ENCODE peak calls at places on chromosomes 6 and 20, in seven cellular contexts. W, S, M, Y, P, C and Z are unnamed samples.

GRCh38 chr6:128339635-128340436 is 180.6 kb downstream of the PTPRK start:
- DNase-seq in W (no peak), S (no peak), M (no peak), Y (peak), P (no peak), C (no peak), Z (no peak)

GRCh38 chr6:111804627-111805235 is 68.5 kb downstream of the FYN start:
- DNase-seq in W (no peak), S (no peak), M (no peak), Y (no peak), P (no peak), C (peak), Z (no peak)

GRCh38 chr6:27205375-27206278 is 41.9 kb upstream of the PRSS16 start:
- DNase-seq in W (peak), S (no peak), M (no peak), Y (no peak), P (peak), C (peak), Z (no peak)

GRCh38 chr6:79453558-79454042 is 83.6 kb downstream of the LCA5 start:
- DNase-seq in W (no peak), S (no peak), M (no peak), Y (no peak), P (no peak), C (no peak), Z (no peak)

GRCh38 chr6:8589941-8590676 is 154.8 kb upstream of the SLC35B3 start:
- DNase-seq in W (peak), S (no peak), M (peak), Y (no peak), P (peak), C (no peak), Z (no peak)

GRCh38 chr20:18738055-18738454 is 75.5 kb upstream of the SCP2D1 start:
- DNase-seq in W (no peak), S (no peak), M (no peak), Y (no peak), P (no peak), C (peak), Z (no peak)

GRCh38 chr6:33847078-33847477 is 43.3 kb upstream of the MLN start:
- DNase-seq in W (no peak), S (no peak), M (no peak), Y (no peak), P (no peak), C (no peak), Z (no peak)

GRCh38 chr6:3026811-3027626 is 27.3 kb downstream of the NQO2 start:
- DNase-seq in W (no peak), S (no peak), M (no peak), Y (no peak), P (no peak), C (peak), Z (no peak)

GRCh38 chr6:132213732-132214131 is 187.5 kb downstream of the MOXD1 start:
- DNase-seq in W (no peak), S (no peak), M (no peak), Y (no peak), P (no peak), C (no peak), Z (no peak)

GRCh38 chr6:36929152-36929551 is 25.4 kb upstream of the PI16 start:
- DNase-seq in W (no peak), S (no peak), M (no peak), Y (no peak), P (no peak), C (no peak), Z (no peak)

GRCh38 chr20:39849664-39850063 is 839.4 kb downstream of the MAFB start:
- DNase-seq in W (no peak), S (no peak), M (no peak), Y (no peak), P (peak), C (no peak), Z (no peak)

GRCh38 chr20:62316331-62317166 is 13.8 kb downstream of the ADRM1 start:
- DNase-seq in W (no peak), S (no peak), M (no peak), Y (no peak), P (no peak), C (no peak), Z (no peak)

GRCh38 chr6:163725008-163725941 is 310.8 kb downstream of the QKI start:
- DNase-seq in W (no peak), S (no peak), M (no peak), Y (no peak), P (peak), C (no peak), Z (no peak)

GRCh38 chr6:15623282-15624116 is 39.3 kb downstream of the DTNBP1 start:
- DNase-seq in W (peak), S (peak), M (no peak), Y (peak), P (no peak), C (no peak), Z (no peak)

DNA sequence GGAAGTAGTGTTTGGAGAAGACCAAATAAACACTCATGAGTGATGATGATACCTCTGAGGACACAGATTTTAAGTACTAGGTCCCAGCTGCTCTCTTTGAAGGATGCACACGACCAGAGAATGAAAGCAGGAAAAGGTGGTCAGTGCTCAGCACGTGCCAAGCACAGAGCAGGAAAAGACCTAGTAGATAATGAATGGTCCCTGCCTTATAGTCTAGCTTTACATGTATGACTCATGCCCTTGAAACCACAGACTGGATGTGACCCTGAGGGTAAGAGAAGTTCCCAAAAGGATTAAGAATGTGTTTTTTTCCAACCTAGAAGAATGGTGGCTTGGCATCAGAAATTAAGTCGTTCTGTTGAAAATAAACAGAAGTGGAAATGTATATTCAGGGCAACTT is 2.8 kb upstream of the MC3R start:
- DNase-seq in W (no peak), S (no peak), M (no peak), Y (no peak), P (no peak), C (no peak), Z (no peak)
- TF ChIP-seq REST in W (no peak), S (no peak), M (no peak), Y (no peak), P (no peak), C (no peak), Z (no peak)

GRCh38 chr6:158605266-158605878 is 39.2 kb downstream of the DYNLT1 start:
- DNase-seq in W (peak), S (peak), M (peak), Y (peak), P (peak), C (peak), Z (peak)
- TF ChIP-seq REST in W (no peak), S (no peak), M (no peak), Y (no peak), P (no peak), C (no peak), Z (no peak)

GRCh38 chr20:32528905-32529670 is 56.0 kb downstream of the NOL4L start:
- DNase-seq in W (no peak), S (no peak), M (no peak), Y (no peak), P (peak), C (no peak), Z (no peak)

GRCh38 chr20:32526561-32526960 is 58.6 kb downstream of the NOL4L start:
- DNase-seq in W (no peak), S (no peak), M (no peak), Y (no peak), P (no peak), C (no peak), Z (no peak)

GRCh38 chr20:32527052-32527446 is 58.1 kb downstream of the NOL4L start:
- DNase-seq in W (no peak), S (no peak), M (no peak), Y (no peak), P (no peak), C (no peak), Z (no peak)

GRCh38 chr20:32527447-32528055 is 57.6 kb downstream of the NOL4L start:
- DNase-seq in W (no peak), S (no peak), M (no peak), Y (no peak), P (peak), C (no peak), Z (no peak)

GRCh38 chr20:32528291-32528891 is 56.7 kb downstream of the NOL4L start:
- DNase-seq in W (no peak), S (no peak), M (no peak), Y (no peak), P (peak), C (no peak), Z (no peak)
- TF ChIP-seq REST in W (no peak), S (no peak), M (no peak), Y (no peak), P (no peak), C (no peak), Z (no peak)

DNA sequence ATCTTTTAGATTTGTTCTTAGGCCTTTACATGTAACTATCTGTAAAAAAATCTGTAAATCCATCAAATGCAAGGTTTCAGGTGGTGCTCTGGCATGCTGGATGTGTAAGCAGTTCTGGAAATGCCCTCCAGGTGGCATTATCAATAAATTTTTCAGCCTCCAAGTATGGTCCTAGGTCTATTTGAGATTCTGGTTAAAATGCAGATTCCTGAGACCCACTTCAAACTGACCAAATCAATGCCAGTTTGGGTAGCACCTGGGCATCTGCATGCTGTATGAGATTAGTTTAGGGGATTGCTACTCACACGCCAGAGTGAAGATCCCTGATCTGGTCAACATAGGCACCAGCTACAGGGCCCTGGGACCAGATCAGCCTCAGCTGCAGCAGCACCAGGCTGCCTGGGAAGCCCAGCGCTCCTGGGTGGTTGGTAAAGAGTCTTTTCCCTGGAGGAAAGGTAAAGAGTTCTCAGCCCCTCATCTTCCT is 507.3 kb upstream of the CITED2 start:
- DNase-seq in W (peak), S (peak), M (peak), Y (peak), P (peak), C (peak), Z (peak)
- TF ChIP-seq REST in W (no peak), S (no peak), M (no peak), Y (no peak), P (no peak), C (no peak), Z (no peak)